ENCODE peak calls at places on chromosomes 13 and 19, in eight cellular contexts. X is NCI-H345; J is left ventricle myocardium inferior; Q is HFF-Myc; S is stimulated activated CD8-positive, alpha-beta memory T cell treated with anti-CD3 and anti-CD28 coated beads, Interleukin-4, amount 100 ng/mL, for 1 hour; M is neural progenitor cell; B is HEK293T; C is CD8-positive, alpha-beta memory T cell. A is an unnamed sample.

GRCh38 chr13:22505489-22505888 is 675.3 kb upstream of the SGCG start:
- DNase-seq in X (no peak), J (no peak), Q (no peak), S (no peak), M (no peak), B (no peak), C (no peak), A (no peak)

GRCh38 chr13:49020940-49021548 is 45.3 kb downstream of the FNDC3A start:
- DNase-seq in X (no peak), J (no peak), Q (peak), S (no peak), M (peak), B (no peak), C (no peak), A (no peak)

GRCh38 chr13:90299238-90299637 is 1048.2 kb upstream of the MIR17HG start:
- DNase-seq in X (no peak), J (no peak), Q (no peak), S (no peak), M (no peak), B (no peak), C (no peak), A (no peak)

GRCh38 chr19:33064778-33065550 is at the start of gene RHPN2:
- DNase-seq in X (peak), J (peak), Q (no peak), S (no peak), M (peak), B (peak), C (peak), A (no peak)

GRCh38 chr19:44603201-44603945 is 10.0 kb upstream of the IGSF23 start:
- DNase-seq in X (no peak), J (no peak), Q (peak), S (no peak), M (no peak), B (no peak), C (no peak), A (peak)

GRCh38 chr19:17089238-17089637 is 13.7 kb downstream of the MYO9B start:
- DNase-seq in X (no peak), J (no peak), Q (no peak), S (no peak), M (no peak), B (no peak), C (no peak), A (peak)

GRCh38 chr19:41615207-41615606 is 11.7 kb downstream of the CEACAM4 start:
- DNase-seq in X (no peak), J (no peak), Q (no peak), S (no peak), M (no peak), B (no peak), C (no peak), A (no peak)

GRCh38 chr13:68888832-68889231 is 1218.8 kb upstream of the ATXN8OS start:
- DNase-seq in X (no peak), J (no peak), Q (no peak), S (no peak), M (no peak), B (no peak), C (no peak), A (no peak)

GRCh38 chr13:91659583-91660415 is 261.4 kb downstream of the GPC5 start:
- DNase-seq in X (peak), J (no peak), Q (no peak), S (no peak), M (no peak), B (no peak), C (no peak), A (no peak)

GRCh38 chr13:32632343-32632910 is 46.2 kb downstream of the PDS5B start:
- DNase-seq in X (no peak), J (no peak), Q (no peak), S (no peak), M (no peak), B (no peak), C (no peak), A (no peak)

GRCh38 chr19:50427997-50428425 is 4.7 kb upstream of the MYBPC2 start:
- DNase-seq in X (no peak), J (peak), Q (peak), S (no peak), M (peak), B (no peak), C (peak), A (peak)

GRCh38 chr13:94588575-94588974 is 7.4 kb downstream of the TGDS start:
- DNase-seq in X (no peak), J (no peak), Q (no peak), S (no peak), M (no peak), B (no peak), C (no peak), A (no peak)

GRCh38 chr13:110911880-110912279 is 3.0 kb downstream of the ANKRD10 start:
- DNase-seq in X (no peak), J (no peak), Q (no peak), S (no peak), M (no peak), B (no peak), C (no peak), A (no peak)

GRCh38 chr13:80550856-80551532 is 210.1 kb upstream of the SPRY2 start:
- DNase-seq in X (no peak), J (no peak), Q (no peak), S (no peak), M (no peak), B (no peak), C (no peak), A (no peak)

GRCh38 chr13:98509271-98510155 is 67.4 kb downstream of the STK24 start:
- DNase-seq in X (no peak), J (peak), Q (peak), S (peak), M (no peak), B (no peak), C (no peak), A (peak)

GRCh38 chr13:25727250-25727649 is 324.6 kb downstream of the SHISA2 start:
- DNase-seq in X (peak), J (no peak), Q (no peak), S (no peak), M (no peak), B (no peak), C (no peak), A (no peak)

GRCh38 chr13:32278456-32278855 is 36.7 kb downstream of the ZAR1L start:
- DNase-seq in X (no peak), J (no peak), Q (no peak), S (no peak), M (no peak), B (no peak), C (no peak), A (peak)

GRCh38 chr19:51931921-51932320 is 4.6 kb downstream of the ZNF613 start:
- DNase-seq in X (no peak), J (no peak), Q (no peak), S (no peak), M (no peak), B (no peak), C (no peak), A (no peak)

GRCh38 chr19:40229484-40229883 is 3.0 kb upstream of the CCNP start:
- DNase-seq in X (no peak), J (no peak), Q (no peak), S (no peak), M (no peak), B (no peak), C (no peak), A (no peak)

GRCh38 chr19:40756502-40757110 is 5.6 kb downstream of the SNRPA start:
- DNase-seq in X (no peak), J (no peak), Q (no peak), S (no peak), M (no peak), B (no peak), C (no peak), A (no peak)

GRCh38 chr13:99191900-99192399 is 8.7 kb upstream of the UBAC2 start:
- DNase-seq in X (no peak), J (no peak), Q (no peak), S (no peak), M (peak), B (no peak), C (no peak), A (peak)

GRCh38 chr13:45781553-45782326 is 69.8 kb downstream of the SIAH3 start:
- DNase-seq in X (peak), J (peak), Q (no peak), S (no peak), M (no peak), B (peak), C (no peak), A (no peak)

GRCh38 chr19:17538684-17539287 is 16.7 kb upstream of the COLGALT1 start:
- DNase-seq in X (no peak), J (no peak), Q (no peak), S (no peak), M (no peak), B (no peak), C (no peak), A (no peak)

GRCh38 chr19:4521170-4521887 is 3.0 kb upstream of the PLIN4 start:
- DNase-seq in X (no peak), J (no peak), Q (no peak), S (no peak), M (no peak), B (no peak), C (no peak), A (no peak)

GRCh38 chr19:412356-413355 is 3.7 kb upstream of the C2CD4C start:
- DNase-seq in X (peak), J (no peak), Q (no peak), S (no peak), M (peak), B (peak), C (no peak), A (no peak)

GRCh38 chr13:87235621-87236020 is 435.6 kb upstream of the SLITRK5 start:
- DNase-seq in X (no peak), J (no peak), Q (no peak), S (no peak), M (no peak), B (no peak), C (no peak), A (no peak)

GRCh38 chr19:55069137-55069858 is 6.3 kb upstream of the RDH13 start:
- DNase-seq in X (peak), J (no peak), Q (no peak), S (no peak), M (peak), B (peak), C (no peak), A (no peak)

GRCh38 chr19:17075860-17076538 is 422 bp downstream of the MYO9B start:
- DNase-seq in X (no peak), J (peak), Q (no peak), S (peak), M (peak), B (no peak), C (peak), A (no peak)

GRCh38 chr13:107035778-107036177 is 467.8 kb upstream of the ARGLU1 start:
- DNase-seq in X (no peak), J (no peak), Q (no peak), S (no peak), M (no peak), B (no peak), C (no peak), A (peak)

GRCh38 chr13:80923907-80924306 is 583.0 kb upstream of the SPRY2 start:
- DNase-seq in X (no peak), J (no peak), Q (no peak), S (no peak), M (peak), B (peak), C (no peak), A (no peak)

GRCh38 chr13:76852991-76853390 is 33.2 kb downstream of the KCTD12 start:
- DNase-seq in X (no peak), J (no peak), Q (no peak), S (no peak), M (no peak), B (no peak), C (no peak), A (no peak)

GRCh38 chr19:36001605-36002004 is 6.6 kb downstream of the SDHAF1 start:
- DNase-seq in X (no peak), J (no peak), Q (no peak), S (no peak), M (no peak), B (no peak), C (no peak), A (no peak)

GRCh38 chr19:48668761-48669160 is 4.1 kb downstream of the NTN5 start:
- DNase-seq in X (no peak), J (no peak), Q (no peak), S (no peak), M (no peak), B (no peak), C (no peak), A (no peak)